ENCODE peak calls at places on chromosomes 4 and X, in six cellular contexts. K is GM12865, Z is AG04450, A is brain microvascular endothelial cell, U is neural progenitor cell, X is tibial nerve. T is an unnamed sample.
A peak's percentile ranks its signal among the peaks of the same experiment; 100 is the strongest.

GRCh38 chr4:154293427-154293826 is 198.2 kb downstream of the DCHS2 start:
- DNase-seq in U (no peak), Z (no peak), K (no peak), X (no peak), A (no peak), T (no peak)

GRCh38 chr4:75708218-75708691 is 16.1 kb upstream of the USO1 start:
- DNase-seq in U (peak; percentile 16), X (no peak), A (no peak), K (peak; percentile 41), Z (no peak), T (no peak)

GRCh38 chrX:15947648-15948317 is 93.2 kb upstream of the AP1S2 start:
- DNase-seq in Z (peak; percentile 8), K (no peak), A (peak; percentile 40), U (peak; percentile 81), X (no peak), T (peak; percentile 20)

GRCh38 chrX:106170318-106170717 is 2.2 kb downstream of the PWWP3B start:
- DNase-seq in Z (no peak), K (peak; percentile 1), U (no peak), X (peak; percentile 7), A (peak; percentile 33), T (no peak)

GRCh38 chrX:54824722-54825121 is 17.2 kb downstream of the MAGED2 start:
- DNase-seq in X (no peak), K (no peak), Z (no peak), U (no peak), A (no peak), T (no peak)

GRCh38 chrX:123876177-123876576 is 16.3 kb downstream of the XIAP start:
- DNase-seq in Z (no peak), U (no peak), K (no peak), X (no peak), A (no peak), T (no peak)

GRCh38 chr4:110124721-110125120 is 73.7 kb downstream of the ELOVL6 start:
- DNase-seq in K (peak; percentile 38), X (no peak), A (no peak), Z (no peak), U (no peak), T (no peak)

GRCh38 chr4:77240469-77241066 is 83.6 kb downstream of the CCNG2 start:
- DNase-seq in X (peak; percentile 24), K (peak; percentile 76), A (peak; percentile 39), U (peak; percentile 89), Z (no peak), T (peak; percentile 9)

GRCh38 chr4:77473509-77473908 is 132.1 kb upstream of the CXCL13 start:
- DNase-seq in U (peak; percentile 37), K (peak; percentile 47), A (no peak), Z (no peak), X (no peak), T (no peak)

GRCh38 chr4:134200811-134201215 is 776 bp downstream of the PABPC4L start:
- DNase-seq in U (no peak), Z (no peak), K (no peak), A (no peak), X (no peak), T (no peak)

GRCh38 chrX:72060196-72060974 is 71.3 kb downstream of the RTL5 start:
- DNase-seq in Z (no peak), A (no peak), K (peak; percentile 16), U (peak; percentile 90), X (no peak), T (no peak)

DNA sequence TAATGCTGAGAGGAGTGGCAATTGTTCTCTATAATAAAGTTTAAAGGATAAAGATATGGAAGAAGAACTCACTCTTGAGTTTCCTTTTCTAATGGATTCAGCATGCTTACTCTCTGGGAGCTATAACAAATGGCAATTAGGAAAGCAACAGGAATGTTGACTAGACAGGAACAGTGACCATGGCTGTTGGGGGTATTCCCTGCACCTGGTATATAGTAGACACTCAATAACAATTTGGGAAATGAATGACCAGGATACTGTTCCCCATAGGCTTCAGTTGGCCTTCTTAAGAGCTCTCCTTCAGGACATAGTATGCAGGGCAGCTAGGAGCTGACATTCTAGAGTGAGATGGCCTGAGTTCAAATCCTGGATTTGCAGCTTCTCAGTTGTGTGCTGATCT is 1.8 kb downstream of the LIMCH1 start:
- DNase-seq in Z (no peak), A (no peak), K (no peak), U (no peak), X (no peak), T (no peak)
- H3K4me3 ChIP-seq in Z (no peak overlapping the region), A (no peak overlapping the region), K (no peak overlapping the region), U (no peak overlapping the region), X (no peak overlapping the region), T (no peak overlapping the region)

GRCh38 chr4:68375667-68376559 is 26.0 kb upstream of the YTHDC1 start:
- DNase-seq in A (peak; percentile 28), U (peak; percentile 69), Z (no peak), X (peak; percentile 33), K (peak; percentile 65), T (peak; percentile 16)
- H3K4me3 ChIP-seq in A (peak overlapping the region; percentile 21), U (peak overlapping the region; percentile 44), Z (peak overlapping the region; percentile 39), X (no peak overlapping the region), K (no peak overlapping the region), T (no peak overlapping the region)

GRCh38 chr4:1992468-1993168 is 16.2 kb downstream of the NELFA start:
- DNase-seq in Z (no peak), X (no peak), A (no peak), K (no peak), U (peak; percentile 66), T (no peak)
- H3K4me3 ChIP-seq in Z (no peak overlapping the region), X (no peak overlapping the region), A (peak overlapping the region; percentile 31), K (no peak overlapping the region), U (no peak overlapping the region), T (no peak overlapping the region)

DNA sequence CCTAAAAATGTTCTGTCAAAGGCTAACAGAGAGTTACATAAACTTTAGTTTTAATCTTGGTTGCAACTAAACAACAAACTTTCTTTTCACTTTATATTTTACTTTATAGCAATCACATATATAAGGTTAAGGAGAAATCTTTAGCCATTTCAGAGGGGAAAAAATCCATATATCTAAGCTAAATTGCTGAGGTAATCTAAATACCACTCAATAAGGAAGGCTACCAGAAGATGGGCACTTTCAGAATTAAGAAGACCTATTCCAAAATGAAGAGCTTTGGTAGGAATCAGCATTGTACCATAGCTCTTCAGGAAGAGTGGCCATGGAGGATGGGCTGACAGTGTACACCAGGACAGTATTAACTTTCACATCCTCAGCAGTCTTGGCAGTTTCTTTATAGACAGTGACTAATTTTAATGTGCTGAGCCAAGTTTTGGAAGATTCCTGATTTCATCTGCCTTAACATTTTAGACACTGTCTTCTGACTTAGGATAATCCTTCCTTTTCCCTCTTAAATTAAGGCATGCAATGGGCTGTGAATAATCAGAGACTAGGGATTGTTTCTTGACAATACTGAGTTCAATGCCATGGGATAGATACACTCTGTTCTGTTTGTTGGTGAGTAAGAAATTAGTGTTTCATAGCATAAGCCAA is 7.1 kb downstream of the FAT4 start:
- DNase-seq in X (no peak), A (peak; percentile 33), Z (no peak), K (no peak), U (no peak), T (peak; percentile 48)
- H3K4me3 ChIP-seq in X (no peak overlapping the region), A (no peak overlapping the region), Z (peak overlapping the region; percentile 47), K (no peak overlapping the region), U (no peak overlapping the region), T (peak overlapping the region; percentile 33)

GRCh38 chrX:47235691-47236103 is 2.9 kb downstream of the USP11 start:
- DNase-seq in A (no peak), U (no peak), Z (no peak), K (no peak), X (no peak), T (no peak)
- H3K4me3 ChIP-seq in A (no peak overlapping the region), U (no peak overlapping the region), Z (no peak overlapping the region), K (no peak overlapping the region), X (no peak overlapping the region), T (no peak overlapping the region)

GRCh38 chr4:127643791-127644190 is 11.0 kb downstream of the INTU start:
- DNase-seq in K (no peak), X (no peak), A (no peak), U (no peak), Z (no peak), T (no peak)

GRCh38 chr4:127642169-127642568 is 9.4 kb downstream of the INTU start:
- DNase-seq in U (no peak), X (no peak), Z (no peak), A (peak; percentile 15), K (no peak), T (no peak)

DNA sequence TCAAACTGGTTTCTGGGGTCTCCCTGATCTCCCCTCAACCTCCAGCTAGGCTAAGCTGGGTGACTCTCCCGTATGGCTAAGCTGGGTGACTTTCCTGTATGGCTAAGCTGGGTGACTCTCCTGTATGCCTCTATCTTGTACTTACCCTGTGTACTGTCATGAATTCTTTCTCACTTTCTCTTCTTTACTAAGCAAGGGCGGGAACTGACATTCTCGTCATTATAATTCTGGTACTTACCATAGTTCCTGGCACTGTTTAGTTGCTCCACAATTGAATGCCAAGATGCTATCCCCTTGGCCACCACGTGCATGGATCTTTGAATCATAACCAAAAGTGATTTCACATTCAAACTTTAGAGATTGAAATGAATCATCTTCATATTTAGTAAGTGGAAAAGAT is 8.8 kb downstream of the INTU start:
- DNase-seq in Z (no peak), X (no peak), A (no peak), U (no peak), K (no peak), T (no peak)
- H3K4me3 ChIP-seq in Z (no peak overlapping the region), X (no peak overlapping the region), A (no peak overlapping the region), U (no peak overlapping the region), K (no peak overlapping the region), T (no peak overlapping the region)